ENCODE peak calls at places on chromosomes 13 and 19, in ten cellular contexts. One of them, this sample, is unnamed.

GRCh38 chr19:41699968-41700323 is 8.5 kb upstream of the CEACAM5 start:
- DNase-seq in cardiac muscle cell: no peak
- DNase-seq in H54: no peak
- DNase-seq in left lobe of liver: peak
- DNase-seq in stimulated activated CD8-positive, alpha-beta memory T cell treated with anti-CD3 and anti-CD28 coated beads, Interleukin-15, amount 100 ng/mL, for 4 hours: no peak
- DNase-seq in CD8-positive, alpha-beta T cell: no peak
- DNase-seq in hippocampal formation: no peak
- DNase-seq in MG63: no peak
- DNase-seq in dorsolateral prefrontal cortex: no peak
- DNase-seq in AG09319: no peak
- DNase-seq in this sample: no peak

GRCh38 chr13:98816406-98816805 is 63.9 kb upstream of the SLC15A1 start:
- DNase-seq in cardiac muscle cell: no peak
- DNase-seq in H54: no peak
- DNase-seq in left lobe of liver: no peak
- DNase-seq in stimulated activated CD8-positive, alpha-beta memory T cell treated with anti-CD3 and anti-CD28 coated beads, Interleukin-15, amount 100 ng/mL, for 4 hours: no peak
- DNase-seq in CD8-positive, alpha-beta T cell: no peak
- DNase-seq in hippocampal formation: no peak
- DNase-seq in MG63: no peak
- DNase-seq in dorsolateral prefrontal cortex: no peak
- DNase-seq in AG09319: no peak
- DNase-seq in this sample: no peak

GRCh38 chr13:80469105-80469840 is 128.3 kb upstream of the SPRY2 start:
- DNase-seq in cardiac muscle cell: peak
- DNase-seq in H54: no peak
- DNase-seq in left lobe of liver: no peak
- DNase-seq in stimulated activated CD8-positive, alpha-beta memory T cell treated with anti-CD3 and anti-CD28 coated beads, Interleukin-15, amount 100 ng/mL, for 4 hours: no peak
- DNase-seq in CD8-positive, alpha-beta T cell: no peak
- DNase-seq in hippocampal formation: no peak
- DNase-seq in MG63: no peak
- DNase-seq in dorsolateral prefrontal cortex: no peak
- DNase-seq in AG09319: no peak
- DNase-seq in this sample: no peak

GRCh38 chr13:44543424-44543823 is 32.7 kb downstream of the TSC22D1 start:
- DNase-seq in cardiac muscle cell: no peak
- DNase-seq in H54: no peak
- DNase-seq in left lobe of liver: no peak
- DNase-seq in stimulated activated CD8-positive, alpha-beta memory T cell treated with anti-CD3 and anti-CD28 coated beads, Interleukin-15, amount 100 ng/mL, for 4 hours: no peak
- DNase-seq in CD8-positive, alpha-beta T cell: no peak
- DNase-seq in hippocampal formation: no peak
- DNase-seq in MG63: no peak
- DNase-seq in dorsolateral prefrontal cortex: no peak
- DNase-seq in AG09319: no peak
- DNase-seq in this sample: no peak

GRCh38 chr19:51903192-51903591 is 1.6 kb downstream of the ZNF649 start:
- DNase-seq in cardiac muscle cell: no peak
- DNase-seq in H54: no peak
- DNase-seq in left lobe of liver: no peak
- DNase-seq in stimulated activated CD8-positive, alpha-beta memory T cell treated with anti-CD3 and anti-CD28 coated beads, Interleukin-15, amount 100 ng/mL, for 4 hours: no peak
- DNase-seq in CD8-positive, alpha-beta T cell: no peak
- DNase-seq in hippocampal formation: peak
- DNase-seq in MG63: no peak
- DNase-seq in dorsolateral prefrontal cortex: no peak
- DNase-seq in AG09319: no peak
- DNase-seq in this sample: no peak

GRCh38 chr13:53460776-53461175 is 432.2 kb downstream of the OLFM4 start:
- DNase-seq in cardiac muscle cell: no peak
- DNase-seq in H54: no peak
- DNase-seq in left lobe of liver: no peak
- DNase-seq in stimulated activated CD8-positive, alpha-beta memory T cell treated with anti-CD3 and anti-CD28 coated beads, Interleukin-15, amount 100 ng/mL, for 4 hours: no peak
- DNase-seq in CD8-positive, alpha-beta T cell: no peak
- DNase-seq in hippocampal formation: no peak
- DNase-seq in MG63: no peak
- DNase-seq in dorsolateral prefrontal cortex: no peak
- DNase-seq in AG09319: no peak
- DNase-seq in this sample: no peak

GRCh38 chr13:39516140-39516539 is 86.9 kb downstream of the LHFPL6 start:
- DNase-seq in cardiac muscle cell: no peak
- DNase-seq in H54: no peak
- DNase-seq in left lobe of liver: no peak
- DNase-seq in stimulated activated CD8-positive, alpha-beta memory T cell treated with anti-CD3 and anti-CD28 coated beads, Interleukin-15, amount 100 ng/mL, for 4 hours: no peak
- DNase-seq in CD8-positive, alpha-beta T cell: no peak
- DNase-seq in hippocampal formation: no peak
- DNase-seq in MG63: peak
- DNase-seq in dorsolateral prefrontal cortex: no peak
- DNase-seq in AG09319: no peak
- DNase-seq in this sample: peak

GRCh38 chr13:76383671-76384461 is 502.3 kb downstream of the KCTD12 start:
- DNase-seq in cardiac muscle cell: peak
- DNase-seq in H54: no peak
- DNase-seq in left lobe of liver: no peak
- DNase-seq in stimulated activated CD8-positive, alpha-beta memory T cell treated with anti-CD3 and anti-CD28 coated beads, Interleukin-15, amount 100 ng/mL, for 4 hours: no peak
- DNase-seq in CD8-positive, alpha-beta T cell: no peak
- DNase-seq in hippocampal formation: no peak
- DNase-seq in MG63: peak
- DNase-seq in dorsolateral prefrontal cortex: no peak
- DNase-seq in AG09319: peak
- DNase-seq in this sample: no peak

GRCh38 chr19:39004403-39004802 is 27.9 kb downstream of the FBXO27 start:
- DNase-seq in cardiac muscle cell: no peak
- DNase-seq in H54: no peak
- DNase-seq in left lobe of liver: no peak
- DNase-seq in stimulated activated CD8-positive, alpha-beta memory T cell treated with anti-CD3 and anti-CD28 coated beads, Interleukin-15, amount 100 ng/mL, for 4 hours: no peak
- DNase-seq in CD8-positive, alpha-beta T cell: no peak
- DNase-seq in hippocampal formation: no peak
- DNase-seq in MG63: no peak
- DNase-seq in dorsolateral prefrontal cortex: no peak
- DNase-seq in AG09319: no peak
- DNase-seq in this sample: no peak

GRCh38 chr13:76293346-76293745 is 592.9 kb downstream of the KCTD12 start:
- DNase-seq in cardiac muscle cell: peak
- DNase-seq in H54: no peak
- DNase-seq in left lobe of liver: no peak
- DNase-seq in stimulated activated CD8-positive, alpha-beta memory T cell treated with anti-CD3 and anti-CD28 coated beads, Interleukin-15, amount 100 ng/mL, for 4 hours: no peak
- DNase-seq in CD8-positive, alpha-beta T cell: no peak
- DNase-seq in hippocampal formation: no peak
- DNase-seq in MG63: no peak
- DNase-seq in dorsolateral prefrontal cortex: no peak
- DNase-seq in AG09319: peak
- DNase-seq in this sample: no peak

GRCh38 chr13:44140146-44140545 is 233.5 kb upstream of the SERP2 start:
- DNase-seq in cardiac muscle cell: no peak
- DNase-seq in H54: no peak
- DNase-seq in left lobe of liver: no peak
- DNase-seq in stimulated activated CD8-positive, alpha-beta memory T cell treated with anti-CD3 and anti-CD28 coated beads, Interleukin-15, amount 100 ng/mL, for 4 hours: no peak
- DNase-seq in CD8-positive, alpha-beta T cell: no peak
- DNase-seq in hippocampal formation: no peak
- DNase-seq in MG63: no peak
- DNase-seq in dorsolateral prefrontal cortex: no peak
- DNase-seq in AG09319: no peak
- DNase-seq in this sample: no peak

GRCh38 chr19:34220472-34221063 is 33.8 kb upstream of the GARRE1 start:
- DNase-seq in cardiac muscle cell: peak
- DNase-seq in H54: no peak
- DNase-seq in left lobe of liver: peak
- DNase-seq in stimulated activated CD8-positive, alpha-beta memory T cell treated with anti-CD3 and anti-CD28 coated beads, Interleukin-15, amount 100 ng/mL, for 4 hours: no peak
- DNase-seq in CD8-positive, alpha-beta T cell: peak
- DNase-seq in hippocampal formation: peak
- DNase-seq in MG63: peak
- DNase-seq in dorsolateral prefrontal cortex: no peak
- DNase-seq in AG09319: peak
- DNase-seq in this sample: peak

GRCh38 chr13:52599853-52600603 is 42.2 kb upstream of the HNRNPA1L2 start:
- DNase-seq in cardiac muscle cell: peak
- DNase-seq in H54: no peak
- DNase-seq in left lobe of liver: no peak
- DNase-seq in stimulated activated CD8-positive, alpha-beta memory T cell treated with anti-CD3 and anti-CD28 coated beads, Interleukin-15, amount 100 ng/mL, for 4 hours: no peak
- DNase-seq in CD8-positive, alpha-beta T cell: no peak
- DNase-seq in hippocampal formation: peak
- DNase-seq in MG63: no peak
- DNase-seq in dorsolateral prefrontal cortex: no peak
- DNase-seq in AG09319: no peak
- DNase-seq in this sample: peak

GRCh38 chr13:37942929-37943328 is 73.4 kb upstream of the TRPC4 start:
- DNase-seq in cardiac muscle cell: no peak
- DNase-seq in H54: no peak
- DNase-seq in left lobe of liver: no peak
- DNase-seq in stimulated activated CD8-positive, alpha-beta memory T cell treated with anti-CD3 and anti-CD28 coated beads, Interleukin-15, amount 100 ng/mL, for 4 hours: no peak
- DNase-seq in CD8-positive, alpha-beta T cell: no peak
- DNase-seq in hippocampal formation: no peak
- DNase-seq in MG63: no peak
- DNase-seq in dorsolateral prefrontal cortex: no peak
- DNase-seq in AG09319: no peak
- DNase-seq in this sample: no peak

GRCh38 chr13:43805071-43805468 is 18.3 kb upstream of the ENOX1 start:
- DNase-seq in cardiac muscle cell: peak
- DNase-seq in H54: peak
- DNase-seq in left lobe of liver: no peak
- DNase-seq in stimulated activated CD8-positive, alpha-beta memory T cell treated with anti-CD3 and anti-CD28 coated beads, Interleukin-15, amount 100 ng/mL, for 4 hours: no peak
- DNase-seq in CD8-positive, alpha-beta T cell: no peak
- DNase-seq in hippocampal formation: peak
- DNase-seq in MG63: peak
- DNase-seq in dorsolateral prefrontal cortex: peak
- DNase-seq in AG09319: no peak
- DNase-seq in this sample: no peak

GRCh38 chr19:38704488-38705026 is 39.7 kb downstream of the CAPN12 start:
- DNase-seq in cardiac muscle cell: no peak
- DNase-seq in H54: no peak
- DNase-seq in left lobe of liver: no peak
- DNase-seq in stimulated activated CD8-positive, alpha-beta memory T cell treated with anti-CD3 and anti-CD28 coated beads, Interleukin-15, amount 100 ng/mL, for 4 hours: no peak
- DNase-seq in CD8-positive, alpha-beta T cell: no peak
- DNase-seq in hippocampal formation: no peak
- DNase-seq in MG63: no peak
- DNase-seq in dorsolateral prefrontal cortex: no peak
- DNase-seq in AG09319: no peak
- DNase-seq in this sample: no peak

GRCh38 chr13:24288870-24289269 is 20.5 kb upstream of the C1QTNF9 start:
- DNase-seq in cardiac muscle cell: no peak
- DNase-seq in H54: no peak
- DNase-seq in left lobe of liver: no peak
- DNase-seq in stimulated activated CD8-positive, alpha-beta memory T cell treated with anti-CD3 and anti-CD28 coated beads, Interleukin-15, amount 100 ng/mL, for 4 hours: no peak
- DNase-seq in CD8-positive, alpha-beta T cell: no peak
- DNase-seq in hippocampal formation: no peak
- DNase-seq in MG63: no peak
- DNase-seq in dorsolateral prefrontal cortex: no peak
- DNase-seq in AG09319: peak
- DNase-seq in this sample: no peak

GRCh38 chr13:41458187-41458938 is 1.0 kb downstream of the RGCC start:
- DNase-seq in cardiac muscle cell: peak
- DNase-seq in H54: no peak
- DNase-seq in left lobe of liver: peak
- DNase-seq in stimulated activated CD8-positive, alpha-beta memory T cell treated with anti-CD3 and anti-CD28 coated beads, Interleukin-15, amount 100 ng/mL, for 4 hours: peak
- DNase-seq in CD8-positive, alpha-beta T cell: peak
- DNase-seq in hippocampal formation: no peak
- DNase-seq in MG63: no peak
- DNase-seq in dorsolateral prefrontal cortex: peak
- DNase-seq in AG09319: no peak
- DNase-seq in this sample: peak